ENCODE peak calls at places on chromosomes 4 and X, in four cellular contexts. C is K562, D is HCT116, N is H1. O is an unnamed sample.

GRCh38 chr4:161816958-161817357 is 346.8 kb downstream of the FSTL5 start:
- DNase-seq in C (no peak), D (no peak), N (no peak), O (no peak)

GRCh38 chr4:15303052-15303641 is 124.7 kb upstream of the C1QTNF7 start:
- DNase-seq in C (no peak), D (no peak), N (no peak), O (peak; percentile 64)

GRCh38 chr4:40190880-40191815 is 5.7 kb upstream of the RHOH start:
- DNase-seq in C (no peak), D (no peak), N (no peak), O (peak; percentile 75)

GRCh38 chrX:24846551-24847170 is 152.9 kb downstream of the POLA1 start:
- DNase-seq in C (no peak), D (no peak), N (no peak), O (no peak)

GRCh38 chr4:2254665-2255500 is 7.0 kb downstream of the MXD4 start:
- DNase-seq in C (no peak), D (no peak), N (no peak), O (no peak)

GRCh38 chrX:142266417-142266816 is 61.3 kb upstream of the MAGEC2 start:
- DNase-seq in C (no peak), D (no peak), N (no peak), O (no peak)

GRCh38 chr4:90007494-90008167 is 113.0 kb downstream of the MMRN1 start:
- DNase-seq in C (no peak), D (no peak), N (no peak), O (no peak)

GRCh38 chr4:99885063-99885664 is 9.1 kb downstream of the LAMTOR3 start:
- DNase-seq in C (peak; percentile 27), D (peak; percentile 22), N (no peak), O (peak; percentile 21)

GRCh38 chr4:53005808-53006207 is 143.7 kb downstream of the RASL11B start:
- DNase-seq in C (no peak), D (no peak), N (no peak), O (no peak)

GRCh38 chr4:147530723-147531122 is 49.8 kb downstream of the EDNRA start:
- DNase-seq in C (no peak), D (no peak), N (no peak), O (no peak)

GRCh38 chrX:155065035-155065734 is 5.8 kb downstream of the CMC4 start:
- DNase-seq in C (no peak), D (no peak), N (no peak), O (no peak)

GRCh38 chrX:154013614-154014360 is 5.9 kb downstream of the IRAK1 start:
- DNase-seq in C (peak; percentile 65), D (no peak), N (no peak), O (no peak)

GRCh38 chrX:34528081-34528480 is 129.0 kb downstream of the TMEM47 start:
- DNase-seq in C (no peak), D (no peak), N (no peak), O (no peak)

GRCh38 chr4:76605099-76605563 is 170.1 kb downstream of the SHROOM3 start:
- DNase-seq in C (no peak), D (no peak), N (no peak), O (no peak)

GRCh38 chrX:69285881-69286545 is 120.8 kb upstream of the PJA1 start:
- DNase-seq in C (peak; percentile 79), D (peak; percentile 0), N (no peak), O (no peak)

GRCh38 chr4:16079046-16079445 is 4.8 kb downstream of the PROM1 start:
- DNase-seq in C (no peak), D (no peak), N (no peak), O (no peak)

GRCh38 chrX:123217077-123217476 is 33.0 kb downstream of the GRIA3 start:
- DNase-seq in C (peak; percentile 21), D (no peak), N (no peak), O (no peak)

GRCh38 chr4:142396279-142396678 is 449.8 kb downstream of the INPP4B start:
- DNase-seq in C (no peak), D (no peak), N (no peak), O (no peak)

GRCh38 chr4:51862199-51862598 is 19.2 kb downstream of the DCUN1D4 start:
- DNase-seq in C (no peak), D (no peak), N (no peak), O (no peak)

GRCh38 chr4:142983111-142983510 is 137.0 kb upstream of the INPP4B start:
- DNase-seq in C (no peak), D (no peak), N (no peak), O (no peak)

GRCh38 chrX:119069762-119070161 is 3.0 kb upstream of the CT47C1 start:
- DNase-seq in C (no peak), D (no peak), N (no peak), O (no peak)

GRCh38 chrX:24482823-24483410 is 17.8 kb downstream of the PDK3 start:
- DNase-seq in C (no peak), D (no peak), N (no peak), O (no peak)

GRCh38 chr4:74262522-74262921 is 45.7 kb upstream of the EPGN start:
- DNase-seq in C (no peak), D (no peak), N (no peak), O (no peak)

DNA sequence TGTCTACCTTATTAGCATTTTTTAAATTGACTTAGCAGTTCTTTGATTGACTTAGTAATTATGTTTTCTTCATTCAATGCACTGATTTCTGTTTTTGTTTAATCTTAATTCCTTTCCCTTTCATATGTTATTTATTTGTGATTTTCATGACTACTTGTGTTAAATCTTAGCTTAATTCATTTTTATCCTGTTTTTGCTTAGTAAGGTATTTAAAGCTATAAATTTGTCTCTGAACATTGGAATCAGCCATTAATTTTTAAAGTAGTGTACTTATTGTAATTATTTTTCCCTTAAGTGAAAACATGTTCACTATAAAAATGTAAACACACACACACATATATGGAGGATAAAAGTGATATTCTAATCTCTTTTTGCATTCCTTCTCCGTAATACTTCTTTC is 109.1 kb upstream of the DIPK2B start:
- DNase-seq in C (no peak), D (no peak), N (no peak), O (no peak)
- TF ChIP-seq FOSL1 in C (no peak), D (no peak), N (no peak), O (no peak)

DNA sequence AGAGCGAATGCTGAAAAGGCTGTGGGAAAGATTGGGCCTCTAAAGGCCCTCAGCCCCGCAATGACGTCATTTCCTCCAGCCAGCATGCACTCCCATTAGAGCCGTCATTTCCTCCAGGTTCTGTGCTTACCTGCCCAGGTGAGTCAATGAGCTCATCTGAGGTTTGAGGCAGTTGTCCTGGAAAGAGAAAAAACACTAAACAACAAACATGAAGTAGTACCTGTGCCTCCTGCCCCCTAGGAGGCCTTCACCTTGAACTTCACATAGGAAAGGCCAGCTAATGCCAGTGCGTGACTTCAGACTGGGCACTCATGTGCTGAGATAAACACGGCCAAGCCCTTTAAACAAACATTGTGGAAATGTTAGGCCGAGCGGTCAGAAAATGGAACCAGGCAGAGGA is 55.9 kb downstream of the FHDC1 start:
- DNase-seq in C (no peak), D (no peak), N (no peak), O (no peak)
- TF ChIP-seq FOSL1 in C (no peak), D (no peak), N (no peak), O (no peak)

DNA sequence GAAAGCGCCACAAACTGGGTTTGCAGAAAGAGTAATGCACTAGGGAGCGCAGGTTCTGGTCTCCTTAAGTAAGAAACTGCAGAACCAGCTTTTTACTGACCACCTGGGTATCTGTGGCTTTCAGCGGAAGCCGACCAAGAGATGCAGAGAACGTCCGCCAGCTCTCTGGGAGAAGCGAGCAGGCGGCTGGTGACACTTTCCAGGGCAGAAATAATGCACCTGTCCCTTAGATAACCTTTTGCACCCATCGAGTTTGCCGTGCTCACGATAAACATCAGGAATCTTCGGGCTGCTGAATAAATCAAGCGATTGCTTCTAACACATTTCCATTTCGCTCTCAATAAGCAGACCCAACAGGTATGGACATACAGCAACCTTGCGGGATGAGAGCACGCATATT is 3.5 kb downstream of the ATOH1 start:
- DNase-seq in C (no peak), D (no peak), N (no peak), O (no peak)
- TF ChIP-seq FOSL1 in C (no peak), D (no peak), N (no peak), O (no peak)

DNA sequence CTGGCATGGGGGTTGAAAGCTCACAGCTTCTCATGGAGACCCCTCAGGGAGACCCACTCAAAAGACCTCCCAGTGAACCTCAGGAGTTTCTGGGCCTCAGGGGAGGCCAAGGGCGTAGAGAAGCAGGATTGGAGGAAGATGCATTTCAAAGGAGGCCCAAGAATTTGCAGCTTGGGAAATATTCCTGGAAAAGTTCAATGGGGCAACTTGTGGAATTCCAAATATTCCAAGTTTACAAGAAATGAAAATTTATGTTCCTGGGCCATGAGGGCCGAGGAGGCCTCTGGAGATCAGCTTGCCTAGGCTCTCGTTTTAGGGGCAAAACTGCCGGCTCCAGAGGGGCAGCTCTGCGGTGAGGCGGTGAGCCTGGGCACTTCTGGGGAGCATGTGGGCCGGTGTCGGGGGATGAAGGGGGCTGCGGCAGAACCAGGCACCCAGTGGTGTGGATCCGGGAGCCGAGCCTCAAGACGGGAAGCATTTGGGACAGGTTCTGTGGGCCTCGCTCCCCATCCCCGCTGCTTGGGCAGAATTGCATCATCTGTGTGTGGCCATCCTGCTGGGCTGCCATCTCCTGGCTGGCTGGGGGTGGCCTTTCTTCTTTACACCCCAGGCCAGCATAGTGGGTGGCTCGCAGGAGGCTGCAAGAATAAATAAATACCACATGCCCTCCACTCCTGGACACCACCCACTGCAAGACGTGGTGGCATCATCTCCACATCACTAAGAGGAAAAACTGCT is 54.6 kb upstream of the GPR78 start:
- DNase-seq in C (no peak), D (no peak), N (no peak), O (no peak)
- TF ChIP-seq FOSL1 in C (no peak), D (no peak), N (no peak), O (no peak)

GRCh38 chrX:103571726-103572125 is 13.6 kb upstream of the TCEAL4 start:
- DNase-seq in C (no peak), D (no peak), N (no peak), O (no peak)

GRCh38 chrX:103571121-103571520 is 14.2 kb upstream of the TCEAL4 start:
- DNase-seq in C (no peak), D (no peak), N (no peak), O (no peak)

GRCh38 chrX:103562801-103563200 is 22.5 kb upstream of the TCEAL4 start:
- DNase-seq in C (no peak), D (no peak), N (no peak), O (no peak)

GRCh38 chrX:103565197-103565596 is 20.1 kb upstream of the TCEAL4 start:
- DNase-seq in C (no peak), D (no peak), N (no peak), O (no peak)

GRCh38 chrX:103565752-103566151 is 19.6 kb upstream of the TCEAL4 start:
- DNase-seq in C (no peak), D (no peak), N (no peak), O (no peak)
- TF ChIP-seq FOSL1 in C (no peak), D (no peak), N (no peak), O (no peak)

GRCh38 chr4:7503597-7503996 is 68.9 kb upstream of the PSAPL1 start:
- DNase-seq in C (no peak), D (no peak), N (no peak), O (no peak)
- TF ChIP-seq FOSL1 in C (no peak), D (no peak), N (no peak), O (no peak)